ENCODE peak calls at places on chromosomes 5 and 9, in eight cellular contexts. One of them, this sample, is unnamed.
A peak's percentile ranks its signal among the peaks of the same experiment; 100 is the strongest.

GRCh38 chr5:160507181-160507811 is 85.6 kb downstream of the PTTG1 start:
- DNase-seq in cardiac muscle cell: no peak
- DNase-seq in CD8-positive, alpha-beta T cell: no peak
- DNase-seq in foreskin fibroblast: peak; percentile 48
- DNase-seq in AG10803: peak; percentile 54
- DNase-seq in HFF-Myc: peak; percentile 14
- DNase-seq in spleen: no peak
- DNase-seq in BJ: no peak
- DNase-seq in this sample: no peak

GRCh38 chr5:107270561-107270960 is 400.2 kb downstream of the EFNA5 start:
- DNase-seq in cardiac muscle cell: no peak
- DNase-seq in CD8-positive, alpha-beta T cell: no peak
- DNase-seq in foreskin fibroblast: no peak
- DNase-seq in AG10803: no peak
- DNase-seq in HFF-Myc: no peak
- DNase-seq in spleen: no peak
- DNase-seq in BJ: no peak
- DNase-seq in this sample: no peak

GRCh38 chr9:130426883-130427282 is 17.9 kb upstream of the ASS1 start:
- DNase-seq in cardiac muscle cell: no peak
- DNase-seq in CD8-positive, alpha-beta T cell: no peak
- DNase-seq in foreskin fibroblast: no peak
- DNase-seq in AG10803: peak; percentile 68
- DNase-seq in HFF-Myc: peak; percentile 64
- DNase-seq in spleen: no peak
- DNase-seq in BJ: no peak
- DNase-seq in this sample: no peak

GRCh38 chr9:2603621-2604020 is 18.0 kb upstream of the VLDLR start:
- DNase-seq in cardiac muscle cell: no peak
- DNase-seq in CD8-positive, alpha-beta T cell: no peak
- DNase-seq in foreskin fibroblast: no peak
- DNase-seq in AG10803: no peak
- DNase-seq in HFF-Myc: no peak
- DNase-seq in spleen: no peak
- DNase-seq in BJ: no peak
- DNase-seq in this sample: no peak

GRCh38 chr5:43033845-43034590 is 6.1 kb downstream of the ANXA2R start:
- DNase-seq in cardiac muscle cell: no peak
- DNase-seq in CD8-positive, alpha-beta T cell: no peak
- DNase-seq in foreskin fibroblast: no peak
- DNase-seq in AG10803: no peak
- DNase-seq in HFF-Myc: no peak
- DNase-seq in spleen: no peak
- DNase-seq in BJ: no peak
- DNase-seq in this sample: no peak

GRCh38 chr5:26981750-26982149 is 56.6 kb downstream of the CDH9 start:
- DNase-seq in cardiac muscle cell: no peak
- DNase-seq in CD8-positive, alpha-beta T cell: no peak
- DNase-seq in foreskin fibroblast: no peak
- DNase-seq in AG10803: no peak
- DNase-seq in HFF-Myc: no peak
- DNase-seq in spleen: no peak
- DNase-seq in BJ: no peak
- DNase-seq in this sample: no peak

GRCh38 chr5:117713585-117714198 is 1139.1 kb upstream of the SEMA6A start:
- DNase-seq in cardiac muscle cell: no peak
- DNase-seq in CD8-positive, alpha-beta T cell: no peak
- DNase-seq in foreskin fibroblast: no peak
- DNase-seq in AG10803: no peak
- DNase-seq in HFF-Myc: no peak
- DNase-seq in spleen: no peak
- DNase-seq in BJ: no peak
- DNase-seq in this sample: no peak

GRCh38 chr9:91364702-91365101 is 3.0 kb upstream of the AUH start:
- DNase-seq in cardiac muscle cell: no peak
- DNase-seq in CD8-positive, alpha-beta T cell: no peak
- DNase-seq in foreskin fibroblast: no peak
- DNase-seq in AG10803: no peak
- DNase-seq in HFF-Myc: no peak
- DNase-seq in spleen: no peak
- DNase-seq in BJ: no peak
- DNase-seq in this sample: no peak

GRCh38 chr9:116756995-116757394 is 69.9 kb downstream of the TRIM32 start:
- DNase-seq in cardiac muscle cell: no peak
- DNase-seq in CD8-positive, alpha-beta T cell: no peak
- DNase-seq in foreskin fibroblast: no peak
- DNase-seq in AG10803: no peak
- DNase-seq in HFF-Myc: no peak
- DNase-seq in spleen: no peak
- DNase-seq in BJ: no peak
- DNase-seq in this sample: no peak

GRCh38 chr5:174323878-174324281 is 278.4 kb downstream of the NSG2 start:
- DNase-seq in cardiac muscle cell: peak; percentile 72
- DNase-seq in CD8-positive, alpha-beta T cell: no peak
- DNase-seq in foreskin fibroblast: no peak
- DNase-seq in AG10803: peak; percentile 17
- DNase-seq in HFF-Myc: no peak
- DNase-seq in spleen: peak; percentile 61
- DNase-seq in BJ: no peak
- DNase-seq in this sample: no peak

GRCh38 chr5:178376906-178377582 is 144.4 kb upstream of the PHYKPL start:
- DNase-seq in cardiac muscle cell: no peak
- DNase-seq in CD8-positive, alpha-beta T cell: no peak
- DNase-seq in foreskin fibroblast: no peak
- DNase-seq in AG10803: peak; percentile 14
- DNase-seq in HFF-Myc: no peak
- DNase-seq in spleen: peak; percentile 75
- DNase-seq in BJ: no peak
- DNase-seq in this sample: no peak

GRCh38 chr5:133006653-133007052 is 19.7 kb downstream of the ZCCHC10 start:
- DNase-seq in cardiac muscle cell: no peak
- DNase-seq in CD8-positive, alpha-beta T cell: no peak
- DNase-seq in foreskin fibroblast: no peak
- DNase-seq in AG10803: peak; percentile 27
- DNase-seq in HFF-Myc: no peak
- DNase-seq in spleen: no peak
- DNase-seq in BJ: no peak
- DNase-seq in this sample: no peak

GRCh38 chr9:3708751-3709150 is 182.9 kb upstream of the RFX3 start:
- DNase-seq in cardiac muscle cell: no peak
- DNase-seq in CD8-positive, alpha-beta T cell: no peak
- DNase-seq in foreskin fibroblast: peak; percentile 33
- DNase-seq in AG10803: peak; percentile 27
- DNase-seq in HFF-Myc: no peak
- DNase-seq in spleen: no peak
- DNase-seq in BJ: no peak
- DNase-seq in this sample: no peak

GRCh38 chr5:55225346-55225745 is 1.8 kb downstream of the MCIDAS start:
- DNase-seq in cardiac muscle cell: no peak
- DNase-seq in CD8-positive, alpha-beta T cell: no peak
- DNase-seq in foreskin fibroblast: no peak
- DNase-seq in AG10803: no peak
- DNase-seq in HFF-Myc: no peak
- DNase-seq in spleen: no peak
- DNase-seq in BJ: no peak
- DNase-seq in this sample: no peak

GRCh38 chr5:55227738-55228430 is 769 bp upstream of the MCIDAS start:
- DNase-seq in cardiac muscle cell: no peak
- DNase-seq in CD8-positive, alpha-beta T cell: no peak
- DNase-seq in foreskin fibroblast: no peak
- DNase-seq in AG10803: no peak
- DNase-seq in HFF-Myc: no peak
- DNase-seq in spleen: no peak
- DNase-seq in BJ: no peak
- DNase-seq in this sample: no peak

GRCh38 chr5:55223988-55224240 is 3.2 kb downstream of the MCIDAS start:
- DNase-seq in cardiac muscle cell: no peak
- DNase-seq in CD8-positive, alpha-beta T cell: no peak
- DNase-seq in foreskin fibroblast: no peak
- DNase-seq in AG10803: no peak
- DNase-seq in HFF-Myc: no peak
- DNase-seq in spleen: no peak
- DNase-seq in BJ: no peak
- DNase-seq in this sample: no peak

GRCh38 chr5:55226934-55227737 is at the start of gene MCIDAS:
- DNase-seq in cardiac muscle cell: peak; percentile 76
- DNase-seq in CD8-positive, alpha-beta T cell: peak; percentile 31
- DNase-seq in foreskin fibroblast: no peak
- DNase-seq in AG10803: peak; percentile 13
- DNase-seq in HFF-Myc: no peak
- DNase-seq in spleen: peak; percentile 80
- DNase-seq in BJ: no peak
- DNase-seq in this sample: no peak

DNA sequence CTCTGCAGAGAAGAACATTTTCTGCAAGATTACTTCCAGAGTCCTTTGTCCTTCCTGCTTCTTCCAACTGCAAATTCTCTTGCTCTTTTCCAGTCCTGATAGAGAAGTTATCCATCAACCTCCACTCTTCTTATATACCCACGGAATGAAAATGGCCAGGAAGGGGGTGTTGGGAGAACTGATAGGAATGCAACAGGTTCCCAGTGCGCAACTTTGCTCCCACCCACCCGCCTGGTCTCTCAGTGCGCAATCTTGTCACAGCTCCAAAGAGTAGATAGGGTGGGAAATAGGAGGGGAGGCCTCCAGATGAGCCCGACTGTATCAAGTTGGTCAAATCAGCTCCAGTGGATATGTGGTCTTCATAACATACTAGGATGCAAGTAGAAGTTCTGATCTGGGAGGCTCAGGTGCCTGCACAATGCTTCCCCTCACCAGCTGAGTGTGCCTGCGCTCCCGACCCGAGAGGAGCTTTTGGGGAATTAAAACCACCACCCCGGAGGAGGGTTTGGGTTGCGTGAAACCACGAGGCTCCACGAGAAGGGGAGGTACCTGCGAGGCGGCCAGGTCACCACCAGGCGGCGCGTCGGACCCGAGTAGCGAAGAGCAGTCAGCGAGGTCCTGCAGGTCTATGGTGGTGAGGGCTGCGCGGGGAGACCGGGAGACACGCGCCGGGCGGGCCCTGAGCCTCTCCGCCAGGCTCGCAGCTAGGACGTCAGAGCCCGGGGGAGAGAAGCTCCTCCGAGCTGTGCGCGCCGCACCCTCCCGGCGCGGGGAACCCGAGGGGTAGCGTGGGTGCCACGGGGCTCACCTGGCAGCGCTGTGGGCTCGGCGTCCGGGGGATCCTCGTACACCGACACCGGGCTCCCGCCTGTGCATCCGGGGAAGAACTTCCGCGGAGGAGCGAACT is 835 bp downstream of the MCIDAS start:
- DNase-seq in cardiac muscle cell: peak; percentile 80
- DNase-seq in CD8-positive, alpha-beta T cell: peak; percentile 20
- DNase-seq in foreskin fibroblast: peak; percentile 34
- DNase-seq in AG10803: peak; percentile 13
- DNase-seq in HFF-Myc: no peak
- DNase-seq in spleen: peak; percentile 77
- DNase-seq in BJ: no peak
- DNase-seq in this sample: no peak
- H3K4me3 ChIP-seq in cardiac muscle cell: peak overlapping the region; percentile 31
- H3K4me3 ChIP-seq in CD8-positive, alpha-beta T cell: peak overlapping the region; percentile 34
- H3K4me3 ChIP-seq in foreskin fibroblast: peak overlapping the region; percentile 32
- H3K4me3 ChIP-seq in AG10803: no peak overlapping the region
- H3K4me3 ChIP-seq in HFF-Myc: peak overlapping the region; percentile 32
- H3K4me3 ChIP-seq in spleen: peak overlapping the region; percentile 32
- H3K4me3 ChIP-seq in BJ: no peak overlapping the region
- H3K4me3 ChIP-seq in this sample: no peak overlapping the region

DNA sequence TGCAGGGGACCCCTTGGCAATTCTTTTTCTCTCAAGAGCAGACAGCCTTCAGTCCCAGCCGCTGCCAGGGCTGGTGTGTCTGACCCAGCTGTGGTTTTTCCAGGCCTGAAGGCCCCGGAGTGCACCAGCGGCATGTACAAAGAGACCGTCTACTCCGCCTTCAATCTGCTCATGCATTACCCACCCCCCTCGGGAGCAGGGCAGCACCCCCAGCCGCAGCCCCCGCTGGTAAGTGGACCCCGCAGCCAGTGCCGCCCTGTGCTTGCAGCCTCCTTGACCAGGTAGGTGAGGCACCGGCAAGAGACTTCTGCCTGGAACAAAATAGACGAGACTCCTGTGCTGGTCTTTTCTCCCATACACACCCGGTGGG is 1.3 kb downstream of the TCF7 start:
- DNase-seq in cardiac muscle cell: no peak
- DNase-seq in CD8-positive, alpha-beta T cell: no peak
- DNase-seq in foreskin fibroblast: no peak
- DNase-seq in AG10803: no peak
- DNase-seq in HFF-Myc: no peak
- DNase-seq in spleen: no peak
- DNase-seq in BJ: no peak
- DNase-seq in this sample: no peak
- H3K4me3 ChIP-seq in cardiac muscle cell: peak overlapping the region; percentile 61
- H3K4me3 ChIP-seq in CD8-positive, alpha-beta T cell: peak overlapping the region; percentile 99
- H3K4me3 ChIP-seq in foreskin fibroblast: peak overlapping the region; percentile 40
- H3K4me3 ChIP-seq in AG10803: no peak overlapping the region
- H3K4me3 ChIP-seq in HFF-Myc: peak overlapping the region; percentile 36
- H3K4me3 ChIP-seq in spleen: peak overlapping the region; percentile 60
- H3K4me3 ChIP-seq in BJ: no peak overlapping the region
- H3K4me3 ChIP-seq in this sample: no peak overlapping the region

DNA sequence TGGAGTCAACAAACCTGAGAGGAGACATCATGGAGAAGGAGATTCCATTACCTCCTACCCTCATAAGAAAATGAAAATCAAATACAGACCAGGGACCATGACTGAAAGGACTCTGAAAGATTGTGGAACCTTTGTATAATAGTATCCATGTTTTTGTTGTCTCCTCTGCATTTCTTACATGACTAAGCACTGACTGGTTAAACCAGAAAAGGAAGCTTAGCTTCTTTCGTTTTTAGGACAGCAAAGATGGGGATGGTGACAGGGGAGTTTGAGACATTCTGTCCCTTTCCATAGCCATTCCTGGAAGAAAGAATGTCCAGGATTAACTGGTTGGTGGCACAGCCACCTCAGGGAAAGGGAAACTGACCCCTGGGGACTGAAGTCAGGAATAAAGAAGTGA is 22.2 kb downstream of the ITGA1 start:
- DNase-seq in cardiac muscle cell: no peak
- DNase-seq in CD8-positive, alpha-beta T cell: no peak
- DNase-seq in foreskin fibroblast: no peak
- DNase-seq in AG10803: peak; percentile 55
- DNase-seq in HFF-Myc: no peak
- DNase-seq in spleen: no peak
- DNase-seq in BJ: no peak
- DNase-seq in this sample: no peak
- H3K4me3 ChIP-seq in cardiac muscle cell: no peak overlapping the region
- H3K4me3 ChIP-seq in CD8-positive, alpha-beta T cell: no peak overlapping the region
- H3K4me3 ChIP-seq in foreskin fibroblast: no peak overlapping the region
- H3K4me3 ChIP-seq in AG10803: no peak overlapping the region
- H3K4me3 ChIP-seq in HFF-Myc: no peak overlapping the region
- H3K4me3 ChIP-seq in spleen: no peak overlapping the region
- H3K4me3 ChIP-seq in BJ: no peak overlapping the region
- H3K4me3 ChIP-seq in this sample: no peak overlapping the region

DNA sequence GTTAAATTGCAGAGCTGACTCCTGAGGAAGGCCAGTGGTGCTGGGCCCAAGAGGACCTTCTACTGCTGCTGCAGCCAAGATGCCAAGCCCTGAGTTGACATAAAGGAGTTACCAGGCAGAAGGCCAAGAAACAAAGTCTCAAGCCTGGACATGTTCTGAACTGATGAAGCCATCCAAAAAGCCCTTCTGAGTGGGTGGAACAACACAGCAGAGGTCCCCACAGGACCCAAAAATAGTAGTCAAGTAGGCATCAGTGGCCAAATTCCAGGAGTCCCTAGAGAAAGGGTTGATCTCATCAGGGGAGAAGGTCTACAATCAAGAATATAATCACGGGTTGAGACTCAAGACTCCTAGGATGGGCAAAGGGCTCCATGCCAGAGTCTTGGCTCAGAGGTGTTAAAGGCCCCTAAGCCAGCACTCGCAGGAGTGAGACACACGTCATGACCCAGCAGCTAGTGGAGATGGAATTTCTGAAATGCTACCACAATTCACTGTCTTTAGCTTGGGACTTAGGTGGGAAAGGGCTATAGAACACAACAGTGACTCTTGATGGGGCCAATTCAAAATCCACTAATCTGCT is 119.7 kb downstream of the FANCC start:
- DNase-seq in cardiac muscle cell: no peak
- DNase-seq in CD8-positive, alpha-beta T cell: no peak
- DNase-seq in foreskin fibroblast: peak; percentile 19
- DNase-seq in AG10803: peak; percentile 60
- DNase-seq in HFF-Myc: peak; percentile 29
- DNase-seq in spleen: no peak
- DNase-seq in BJ: no peak
- DNase-seq in this sample: no peak
- H3K4me3 ChIP-seq in cardiac muscle cell: no peak overlapping the region
- H3K4me3 ChIP-seq in CD8-positive, alpha-beta T cell: no peak overlapping the region
- H3K4me3 ChIP-seq in foreskin fibroblast: no peak overlapping the region
- H3K4me3 ChIP-seq in AG10803: no peak overlapping the region
- H3K4me3 ChIP-seq in HFF-Myc: no peak overlapping the region
- H3K4me3 ChIP-seq in spleen: no peak overlapping the region
- H3K4me3 ChIP-seq in BJ: no peak overlapping the region
- H3K4me3 ChIP-seq in this sample: no peak overlapping the region

This sample was measured in uterus.